ENCODE peak calls at places on chromosomes 11 and 22, in four cellular contexts. U is pancreas, D is dorsolateral prefrontal cortex, T is gastrocnemius medialis. Q is an unnamed sample.

GRCh38 chr22:20581503-20582170 is 74.2 kb downstream of the MED15 start:
- DNase-seq in U (no peak), T (no peak), D (no peak), Q (no peak)

GRCh38 chr11:34053161-34053686 is 1.7 kb downstream of the CAPRIN1 start:
- DNase-seq in T (peak), D (peak), U (peak), Q (peak)

GRCh38 chr22:49720279-49720959 is 107.3 kb downstream of the BRD1 start:
- DNase-seq in U (no peak), D (no peak), T (no peak), Q (no peak)

GRCh38 chr11:34149786-34150185 is 44.4 kb downstream of the NAT10 start:
- DNase-seq in T (no peak), U (no peak), D (no peak), Q (no peak)

GRCh38 chr11:74992852-74993251 is 4.1 kb downstream of the NEU3 start:
- DNase-seq in D (no peak), U (no peak), T (no peak), Q (no peak)

GRCh38 chr11:10925149-10925926 is 67.5 kb upstream of the ZBED5 start:
- DNase-seq in T (no peak), D (no peak), U (no peak), Q (no peak)

GRCh38 chr11:110077866-110078325 is 15.3 kb upstream of the ZC3H12C start:
- DNase-seq in D (no peak), T (no peak), U (no peak), Q (no peak)

GRCh38 chr22:24768537-24769374 is 5.8 kb downstream of the PIWIL3 start:
- DNase-seq in D (peak), U (peak), T (peak), Q (no peak)

GRCh38 chr11:128291835-128292234 is 295.5 kb downstream of the ETS1 start:
- DNase-seq in U (no peak), T (no peak), D (no peak), Q (peak)

GRCh38 chr22:28710112-28710888 is 30.7 kb upstream of the TTC28 start:
- DNase-seq in T (no peak), D (no peak), U (no peak), Q (no peak)

GRCh38 chr11:62842171-62842717 is 2.9 kb upstream of the WDR74 start:
- DNase-seq in T (no peak), U (peak), D (no peak), Q (peak)

GRCh38 chr11:44325698-44326097 is 15.8 kb upstream of the ALX4 start:
- DNase-seq in D (no peak), T (no peak), U (no peak), Q (no peak)

GRCh38 chr11:44329472-44330230 is 19.7 kb upstream of the ALX4 start:
- DNase-seq in D (no peak), U (no peak), T (no peak), Q (no peak)

GRCh38 chr11:44324787-44325525 is 15.0 kb upstream of the ALX4 start:
- DNase-seq in U (no peak), D (no peak), T (no peak), Q (no peak)

GRCh38 chr11:44326615-44327475 is 16.9 kb upstream of the ALX4 start:
- DNase-seq in U (no peak), D (no peak), T (no peak), Q (no peak)

GRCh38 chr11:44327730-44328691 is 18.1 kb upstream of the ALX4 start:
- DNase-seq in T (no peak), D (no peak), U (no peak), Q (no peak)
- TF ChIP-seq CTCF in T (no peak), D (no peak), U (no peak), Q (no peak)

GRCh38 chr11:101975734-101976133 is 59.4 kb upstream of the ANGPTL5 start:
- DNase-seq in U (no peak), T (no peak), D (no peak), Q (no peak)

GRCh38 chr11:101974771-101975170 is 58.4 kb upstream of the ANGPTL5 start:
- DNase-seq in D (no peak), T (no peak), U (no peak), Q (no peak)

DNA sequence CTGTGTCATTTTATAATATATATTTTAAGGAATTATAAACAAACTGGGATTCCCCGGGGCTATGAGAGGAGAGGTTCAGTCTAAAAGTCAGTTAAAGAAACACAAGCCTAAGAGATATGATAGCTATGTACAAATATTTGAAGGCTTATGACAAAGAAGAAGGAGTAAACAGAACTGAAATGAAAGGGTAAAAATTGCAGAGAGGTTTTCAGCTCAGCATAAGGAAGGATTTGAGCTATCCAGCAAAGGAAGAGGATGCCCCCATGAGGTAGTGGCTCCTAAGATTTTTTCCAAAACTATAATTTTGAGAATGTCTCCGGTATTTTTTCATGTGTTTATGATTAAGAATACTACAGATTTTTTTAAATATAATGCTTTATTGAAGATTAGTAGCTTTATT is 57.9 kb upstream of the ANGPTL5 start:
- DNase-seq in T (no peak), U (no peak), D (no peak), Q (no peak)
- TF ChIP-seq CTCF in T (no peak), U (no peak), D (peak), Q (no peak)

GRCh38 chr11:57214087-57214395 is 23.0 kb downstream of the APLNR start:
- DNase-seq in T (no peak), D (no peak), U (no peak), Q (no peak)

GRCh38 chr11:57216463-57216862 is 20.6 kb downstream of the APLNR start:
- DNase-seq in U (no peak), T (no peak), D (no peak), Q (no peak)

GRCh38 chr11:57213282-57214086 is 23.6 kb downstream of the APLNR start:
- DNase-seq in U (no peak), T (no peak), D (no peak), Q (no peak)

GRCh38 chr11:57217053-57217452 is 20.0 kb downstream of the APLNR start:
- DNase-seq in T (no peak), D (no peak), U (no peak), Q (no peak)

GRCh38 chr11:57214494-57214893 is 22.6 kb downstream of the APLNR start:
- DNase-seq in U (no peak), D (no peak), T (no peak), Q (no peak)
- TF ChIP-seq CTCF in U (no peak), D (no peak), T (no peak), Q (no peak)

GRCh38 chr11:81655351-81655750 is 1078.3 kb downstream of the FAM181B start:
- DNase-seq in T (no peak), U (no peak), D (no peak), Q (no peak)

GRCh38 chr11:81658722-81659121 is 1074.9 kb downstream of the FAM181B start:
- DNase-seq in D (no peak), U (no peak), T (no peak), Q (no peak)
- TF ChIP-seq CTCF in D (no peak), U (no peak), T (no peak), Q (no peak)

GRCh38 chr11:24478718-24479117 is 18.1 kb upstream of the LUZP2 start:
- DNase-seq in U (no peak), T (no peak), D (no peak), Q (no peak)
- TF ChIP-seq CTCF in U (no peak), T (no peak), D (no peak), Q (no peak)

GRCh38 chr11:57622263-57622662 is 24.8 kb downstream of the SERPING1 start:
- DNase-seq in T (no peak), D (no peak), U (no peak), Q (no peak)

GRCh38 chr11:57616595-57616994 is 19.1 kb downstream of the SERPING1 start:
- DNase-seq in D (no peak), T (no peak), U (no peak), Q (no peak)

GRCh38 chr11:57618438-57618837 is 21.0 kb downstream of the SERPING1 start:
- DNase-seq in T (no peak), D (no peak), U (no peak), Q (no peak)

GRCh38 chr11:57615308-57615707 is 17.8 kb downstream of the SERPING1 start:
- DNase-seq in D (no peak), T (no peak), U (no peak), Q (no peak)

DNA sequence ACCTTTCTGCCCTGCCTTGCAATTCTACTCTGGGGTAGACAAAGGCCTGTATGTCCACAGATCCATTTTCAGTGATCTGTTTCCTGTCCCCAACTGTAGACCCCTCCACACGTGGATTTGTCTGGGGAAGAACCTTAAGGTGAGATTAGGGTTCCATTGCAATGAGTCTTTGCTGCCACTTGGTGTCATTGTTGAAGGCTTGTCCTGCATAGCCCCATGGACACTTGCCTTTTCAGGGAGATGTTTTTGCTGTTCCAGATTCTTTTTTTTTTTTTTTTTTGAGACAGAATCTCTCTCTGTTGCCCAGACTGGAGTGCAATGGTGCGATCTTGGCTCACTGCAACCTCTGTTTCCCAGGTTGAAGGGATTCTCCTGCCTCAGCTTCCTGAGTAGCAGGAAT is 21.8 kb downstream of the SERPING1 start:
- DNase-seq in U (no peak), D (no peak), T (no peak), Q (no peak)
- TF ChIP-seq CTCF in U (no peak), D (no peak), T (no peak), Q (no peak)

GRCh38 chr22:31451709-31452571 is 37.7 kb downstream of the EIF4ENIF1 start:
- DNase-seq in T (no peak), U (no peak), D (no peak), Q (no peak)
- TF ChIP-seq CTCF in T (no peak), U (no peak), D (peak), Q (no peak)